ENCODE peak calls at places on chromosomes 6 and 20, in six cellular contexts. H, G, X, Q, I and W are unnamed samples.

GRCh38 chr20:62156592-62157386 is 13.2 kb downstream of the SS18L1 start:
- DNase-seq in H (peak), G (peak), X (peak), Q (peak), I (peak), W (peak)

GRCh38 chr20:23135449-23136447 is 49.6 kb upstream of the CD93 start:
- DNase-seq in H (no peak), G (no peak), X (no peak), Q (no peak), I (no peak), W (no peak)

GRCh38 chr6:30730611-30731435 is 10.7 kb downstream of the TUBB start:
- DNase-seq in H (peak), G (peak), X (no peak), Q (no peak), I (peak), W (peak)

GRCh38 chr20:48898896-48899513 is 22.5 kb upstream of the ARFGEF2 start:
- DNase-seq in H (no peak), G (no peak), X (no peak), Q (no peak), I (no peak), W (no peak)

GRCh38 chr20:62603021-62603906 is 39.0 kb upstream of the SLCO4A1 start:
- DNase-seq in H (peak), G (peak), X (no peak), Q (no peak), I (peak), W (no peak)

GRCh38 chr20:3181270-3181669 is 7.9 kb upstream of the LZTS3 start:
- DNase-seq in H (no peak), G (no peak), X (no peak), Q (no peak), I (no peak), W (no peak)

GRCh38 chr20:35215066-35215956 is 11.2 kb upstream of the MMP24 start:
- DNase-seq in H (no peak), G (no peak), X (no peak), Q (peak), I (no peak), W (no peak)

GRCh38 chr6:144939926-144940325 is 654.8 kb downstream of the UTRN start:
- DNase-seq in H (no peak), G (no peak), X (no peak), Q (no peak), I (no peak), W (no peak)

GRCh38 chr6:42450314-42451145 is 1.2 kb downstream of the TRERF1 start:
- DNase-seq in H (peak), G (no peak), X (no peak), Q (peak), I (peak), W (no peak)

GRCh38 chr6:160300076-160300695 is 41.6 kb upstream of the SLC22A2 start:
- DNase-seq in H (no peak), G (no peak), X (no peak), Q (no peak), I (no peak), W (no peak)

GRCh38 chr20:9220874-9221547 is 152.1 kb downstream of the PLCB4 start:
- DNase-seq in H (no peak), G (no peak), X (no peak), Q (peak), I (no peak), W (no peak)

GRCh38 chr6:70456725-70457124 is 43.4 kb downstream of the FAM135A start:
- DNase-seq in H (no peak), G (no peak), X (no peak), Q (no peak), I (no peak), W (no peak)